ENCODE peak calls at places on chromosomes 3 and 15, in seven cellular contexts. O is AG08395, R is IMR-90, T is MV-4-11, V is GM06990, S is NCI-H1105, F is nucleus accumbens. B is an unnamed sample.

GRCh38 chr3:140994316-140994715 is 52.7 kb downstream of the SLC25A36 start:
- DNase-seq in O (peak), R (no peak), T (no peak), V (no peak), S (no peak), F (no peak), B (no peak)

GRCh38 chr15:69422336-69422895 is 8.3 kb downstream of the KIF23 start:
- DNase-seq in O (no peak), R (no peak), T (no peak), V (no peak), S (no peak), F (no peak), B (no peak)

GRCh38 chr3:29282431-29283296 is 1.8 kb downstream of the RBMS3 start:
- DNase-seq in O (peak), R (peak), T (no peak), V (no peak), S (no peak), F (no peak), B (no peak)

GRCh38 chr15:47817825-47818681 is 100.7 kb downstream of the SEMA6D start:
- DNase-seq in O (no peak), R (no peak), T (no peak), V (no peak), S (no peak), F (no peak), B (no peak)

GRCh38 chr3:157868881-157869280 is 237.3 kb downstream of the SHOX2 start:
- DNase-seq in O (no peak), R (no peak), T (no peak), V (no peak), S (no peak), F (no peak), B (no peak)

GRCh38 chr15:65401607-65402240 is 21.0 kb downstream of the IGDCC4 start:
- DNase-seq in O (no peak), R (no peak), T (no peak), V (no peak), S (no peak), F (no peak), B (no peak)

GRCh38 chr3:113260980-113261920 is 49.9 kb downstream of the BOC start:
- DNase-seq in O (no peak), R (no peak), T (no peak), V (no peak), S (no peak), F (no peak), B (no peak)

GRCh38 chr3:172647823-172648222 is 63.0 kb downstream of the NCEH1 start:
- DNase-seq in O (no peak), R (no peak), T (no peak), V (no peak), S (peak), F (no peak), B (no peak)

GRCh38 chr3:187679638-187680396 is 9.6 kb upstream of the SST start:
- DNase-seq in O (peak), R (peak), T (peak), V (no peak), S (peak), F (peak), B (peak)

GRCh38 chr3:12994357-12994606 is 78.9 kb downstream of the IQSEC1 start:
- DNase-seq in O (no peak), R (no peak), T (no peak), V (peak), S (no peak), F (no peak), B (no peak)

GRCh38 chr15:70029297-70029701 is 68.4 kb downstream of the TLE3 start:
- DNase-seq in O (no peak), R (no peak), T (no peak), V (no peak), S (no peak), F (no peak), B (no peak)

GRCh38 chr3:179615458-179616173 is 11.0 kb downstream of the NDUFB5 start:
- DNase-seq in O (no peak), R (peak), T (peak), V (no peak), S (no peak), F (no peak), B (no peak)

GRCh38 chr3:118943597-118943996 is 91.0 kb downstream of the IGSF11 start:
- DNase-seq in O (no peak), R (no peak), T (no peak), V (no peak), S (peak), F (no peak), B (no peak)

GRCh38 chr3:171129827-171130226 is 103.3 kb upstream of the SLC2A2 start:
- DNase-seq in O (peak), R (peak), T (no peak), V (no peak), S (no peak), F (no peak), B (no peak)

GRCh38 chr3:70832811-70833509 is 520.5 kb upstream of the MDFIC2 start:
- DNase-seq in O (peak), R (peak), T (no peak), V (no peak), S (no peak), F (no peak), B (no peak)

GRCh38 chr15:31303434-31304073 is 23.1 kb upstream of the KLF13 start:
- DNase-seq in O (peak), R (no peak), T (no peak), V (no peak), S (no peak), F (no peak), B (no peak)

GRCh38 chr3:122936335-122936734 is 91.2 kb downstream of the SEMA5B start:
- DNase-seq in O (no peak), R (no peak), T (no peak), V (no peak), S (no peak), F (no peak), B (no peak)

GRCh38 chr3:133842158-133842557 is 36.5 kb downstream of the SRPRB start:
- DNase-seq in O (no peak), R (no peak), T (no peak), V (no peak), S (no peak), F (no peak), B (no peak)

GRCh38 chr15:89802231-89802928 is 12.3 kb downstream of the ANPEP start:
- DNase-seq in O (no peak), R (no peak), T (no peak), V (no peak), S (no peak), F (no peak), B (no peak)

GRCh38 chr3:159800434-159801121 is 188.1 kb upstream of the IL12A start:
- DNase-seq in O (no peak), R (no peak), T (no peak), V (no peak), S (no peak), F (no peak), B (no peak)

GRCh38 chr3:130342821-130343661 is 2.4 kb upstream of the COL6A5 start:
- DNase-seq in O (no peak), R (no peak), T (no peak), V (no peak), S (no peak), F (no peak), B (no peak)

GRCh38 chr15:38611228-38611627 is 46.6 kb upstream of the RASGRP1 start:
- DNase-seq in O (no peak), R (no peak), T (no peak), V (no peak), S (no peak), F (no peak), B (no peak)

GRCh38 chr15:62799037-62799436 is 243.5 kb upstream of the TPM1 start:
- DNase-seq in O (no peak), R (no peak), T (no peak), V (no peak), S (no peak), F (no peak), B (no peak)

GRCh38 chr3:18393906-18394305 is 31.2 kb downstream of the SATB1 start:
- DNase-seq in O (no peak), R (peak), T (no peak), V (no peak), S (no peak), F (no peak), B (no peak)

GRCh38 chr3:41580274-41580959 is 381.1 kb downstream of the CTNNB1 start:
- DNase-seq in O (peak), R (no peak), T (peak), V (no peak), S (no peak), F (no peak), B (no peak)

GRCh38 chr3:9750556-9751411 is 1.0 kb downstream of the OGG1 start:
- DNase-seq in O (no peak), R (peak), T (no peak), V (peak), S (no peak), F (no peak), B (no peak)